ENCODE peak calls at places on chromosomes 4 and X, in eight cellular contexts. I, L, W, B, G, Z, E and U are unnamed samples.

GRCh38 chr4:42454755-42455154 is 57.5 kb downstream of the SHISA3 start:
- DNase-seq in I (no peak), L (no peak), W (no peak), B (no peak), G (no peak), Z (no peak), E (no peak), U (no peak)

GRCh38 chrX:107537815-107538214 is 88.4 kb downstream of the FRMPD3 start:
- DNase-seq in I (peak; percentile 40), L (peak; percentile 85), W (no peak), B (peak; percentile 57), G (peak; percentile 13), Z (peak; percentile 62), E (no peak), U (peak; percentile 37)

GRCh38 chr4:138555107-138555506 is 313.0 kb upstream of the SLC7A11 start:
- DNase-seq in I (no peak), L (peak; percentile 32), W (no peak), B (no peak), G (no peak), Z (no peak), E (no peak), U (no peak)

GRCh38 chr4:88697113-88697512 is 516 bp downstream of the NAP1L5 start:
- DNase-seq in I (no peak), L (no peak), W (no peak), B (peak; percentile 52), G (no peak), Z (peak; percentile 69), E (peak; percentile 82), U (no peak)

GRCh38 chrX:39957816-39958561 is 139.8 kb downstream of the BCOR start:
- DNase-seq in I (no peak), L (no peak), W (no peak), B (peak; percentile 7), G (no peak), Z (peak; percentile 29), E (no peak), U (no peak)

GRCh38 chr4:8542776-8543525 is 37.2 kb upstream of the GPR78 start:
- DNase-seq in I (no peak), L (no peak), W (no peak), B (no peak), G (no peak), Z (no peak), E (peak; percentile 37), U (no peak)

GRCh38 chr4:174120446-174121142 is 162.9 kb downstream of the FBXO8 start:
- DNase-seq in I (peak; percentile 41), L (peak; percentile 75), W (peak; percentile 17), B (peak; percentile 90), G (peak; percentile 42), Z (peak; percentile 83), E (peak; percentile 74), U (peak; percentile 39)

GRCh38 chrX:1475881-1476280 is 23.2 kb upstream of the ASMTL start:
- DNase-seq in I (no peak), L (no peak), W (no peak), B (no peak), G (no peak), Z (no peak), E (no peak), U (no peak)

GRCh38 chr4:20506827-20507226 is 193.4 kb upstream of the PACRGL start:
- DNase-seq in I (no peak), L (no peak), W (no peak), B (peak; percentile 98), G (no peak), Z (peak; percentile 88), E (no peak), U (no peak)

GRCh38 chr4:102616661-102617060 is 115.5 kb downstream of the NFKB1 start:
- DNase-seq in I (no peak), L (peak; percentile 77), W (no peak), B (no peak), G (no peak), Z (no peak), E (no peak), U (no peak)

GRCh38 chr4:156972370-156972980 is 876 bp upstream of the PDGFC start:
- DNase-seq in I (peak; percentile 15), L (peak; percentile 6), W (no peak), B (no peak), G (no peak), Z (no peak), E (no peak), U (no peak)

GRCh38 chr4:47017081-47017480 is 14.3 kb upstream of the GABRB1 start:
- DNase-seq in I (no peak), L (no peak), W (no peak), B (peak; percentile 71), G (no peak), Z (no peak), E (no peak), U (no peak)

GRCh38 chr4:139530833-139531427 is 25.1 kb downstream of the SETD7 start:
- DNase-seq in I (peak; percentile 72), L (peak; percentile 88), W (no peak), B (peak; percentile 42), G (peak; percentile 76), Z (peak; percentile 41), E (no peak), U (peak; percentile 82)

GRCh38 chr4:72846280-72847111 is 223.0 kb downstream of the COX18 start:
- DNase-seq in I (no peak), L (peak; percentile 84), W (no peak), B (no peak), G (no peak), Z (no peak), E (no peak), U (no peak)

GRCh38 chrX:11792461-11793421 is 34.7 kb downstream of the MSL3 start:
- DNase-seq in I (peak; percentile 38), L (no peak), W (no peak), B (no peak), G (peak; percentile 51), Z (no peak), E (no peak), U (no peak)

GRCh38 chrX:23511783-23512182 is 155.5 kb upstream of the PRDX4 start:
- DNase-seq in I (no peak), L (no peak), W (no peak), B (no peak), G (no peak), Z (no peak), E (no peak), U (no peak)

GRCh38 chr4:94516067-94516466 is 64.3 kb downstream of the PDLIM5 start:
- DNase-seq in I (no peak), L (no peak), W (no peak), B (peak; percentile 71), G (no peak), Z (peak; percentile 78), E (no peak), U (no peak)

GRCh38 chrX:45788941-45789348 is 588.3 kb upstream of the DIPK2B start:
- DNase-seq in I (no peak), L (peak; percentile 44), W (no peak), B (no peak), G (no peak), Z (peak; percentile 78), E (peak; percentile 67), U (no peak)

GRCh38 chrX:81201692-81202412 is at the start of the genes HMGN5 and SH3BGRL:
- DNase-seq in I (peak; percentile 93), L (peak; percentile 81), W (peak; percentile 27), B (peak; percentile 93), G (peak; percentile 45), Z (peak; percentile 88), E (peak; percentile 93), U (peak; percentile 59)

GRCh38 chr4:97761760-97762512 is 381.3 kb downstream of the STPG2 start:
- DNase-seq in I (no peak), L (no peak), W (no peak), B (no peak), G (no peak), Z (no peak), E (no peak), U (no peak)

GRCh38 chr4:169163495-169163894 is 107.3 kb downstream of the SH3RF1 start:
- DNase-seq in I (no peak), L (no peak), W (no peak), B (no peak), G (no peak), Z (no peak), E (no peak), U (no peak)

GRCh38 chr4:53313510-53313909 is 52.4 kb downstream of the SCFD2 start:
- DNase-seq in I (no peak), L (peak; percentile 74), W (no peak), B (peak; percentile 66), G (no peak), Z (peak; percentile 26), E (no peak), U (peak; percentile 5)

GRCh38 chr4:53598901-53599300 is 7.6 kb upstream of the LNX1 start:
- DNase-seq in I (no peak), L (no peak), W (no peak), B (no peak), G (no peak), Z (no peak), E (no peak), U (no peak)

GRCh38 chr4:99949034-99949998 is 759 bp downstream of the H2AZ1 start:
- DNase-seq in I (peak; percentile 90), L (peak; percentile 98), W (peak; percentile 63), B (peak; percentile 95), G (peak; percentile 78), Z (peak; percentile 95), E (peak; percentile 95), U (peak; percentile 83)
- TF ChIP-seq CTCF in I (peak; percentile 95), L (peak; percentile 83), W (peak; percentile 79), B (peak; percentile 96), G (peak; percentile 85), Z (peak; percentile 94), E (peak; percentile 83), U (no peak)

DNA sequence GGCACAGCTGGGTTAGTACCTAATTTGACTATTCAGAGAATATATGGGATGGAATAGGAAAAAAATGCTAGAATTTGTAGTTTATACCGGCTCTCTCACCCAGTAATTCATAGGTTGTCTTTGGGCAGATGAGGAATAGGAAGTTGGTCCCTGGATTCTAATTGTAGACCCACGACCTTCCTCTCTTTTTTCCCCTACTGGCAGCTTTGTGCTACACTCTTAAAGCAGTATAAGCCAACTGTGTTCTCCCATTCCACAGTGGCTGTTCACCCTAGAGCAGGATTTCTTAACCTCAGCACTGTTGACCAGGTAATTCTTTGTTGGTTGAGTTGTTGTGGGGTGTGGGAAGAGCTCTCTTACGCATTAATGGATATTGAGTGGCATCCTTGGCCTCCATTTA is 92.9 kb downstream of the FNIP2 start:
- DNase-seq in I (no peak), L (peak; percentile 46), W (no peak), B (no peak), G (no peak), Z (no peak), E (no peak), U (no peak)
- TF ChIP-seq CTCF in I (no peak), L (peak; percentile 20), W (no peak), B (no peak), G (no peak), Z (no peak), E (no peak), U (no peak)

GRCh38 chr4:114184901-114185300 is 205.5 kb upstream of the ARSJ start:
- DNase-seq in I (no peak), L (no peak), W (no peak), B (no peak), G (no peak), Z (no peak), E (no peak), U (no peak)

GRCh38 chr4:114178392-114178791 is 198.9 kb upstream of the ARSJ start:
- DNase-seq in I (no peak), L (no peak), W (no peak), B (no peak), G (no peak), Z (no peak), E (no peak), U (no peak)

GRCh38 chr4:114180481-114180880 is 201.0 kb upstream of the ARSJ start:
- DNase-seq in I (peak; percentile 32), L (peak; percentile 77), W (peak; percentile 6), B (peak; percentile 85), G (no peak), Z (peak; percentile 90), E (no peak), U (peak; percentile 59)
- TF ChIP-seq CTCF in I (peak; percentile 46), L (peak; percentile 89), W (peak; percentile 44), B (peak; percentile 82), G (no peak), Z (peak; percentile 87), E (no peak), U (no peak)

GRCh38 chrX:56788229-56788628 is 59.2 kb downstream of the NBDY start:
- DNase-seq in I (peak; percentile 25), L (no peak), W (no peak), B (no peak), G (no peak), Z (no peak), E (peak; percentile 36), U (no peak)
- TF ChIP-seq CTCF in I (no peak), L (no peak), W (no peak), B (no peak), G (no peak), Z (no peak), E (no peak), U (no peak)